ENCODE peak calls at places on chromosomes 12 and 14, in nine cellular contexts. One of them, this sample, is unnamed.

GRCh38 chr12:68745376-68745903 is 536 bp upstream of the SLC35E3 start:
- DNase-seq in H1: no peak
- DNase-seq in A549: no peak
- DNase-seq in adrenal gland: no peak
- DNase-seq in heart right ventricle: no peak
- DNase-seq in left ventricle myocardium inferior: no peak
- DNase-seq in IMR-90: no peak
- DNase-seq in CD8-positive, alpha-beta T cell: no peak
- DNase-seq in cardiac muscle cell: no peak
- DNase-seq in this sample: no peak

GRCh38 chr14:72822946-72823611 is 70.8 kb downstream of the DPF3 start:
- DNase-seq in H1: no peak
- DNase-seq in A549: no peak
- DNase-seq in adrenal gland: no peak
- DNase-seq in heart right ventricle: peak; percentile 78
- DNase-seq in left ventricle myocardium inferior: peak; percentile 58
- DNase-seq in IMR-90: no peak
- DNase-seq in CD8-positive, alpha-beta T cell: no peak
- DNase-seq in cardiac muscle cell: no peak
- DNase-seq in this sample: no peak

GRCh38 chr12:11839093-11839641 is 189.7 kb downstream of the ETV6 start:
- DNase-seq in H1: no peak
- DNase-seq in A549: no peak
- DNase-seq in adrenal gland: no peak
- DNase-seq in heart right ventricle: peak; percentile 57
- DNase-seq in left ventricle myocardium inferior: no peak
- DNase-seq in IMR-90: peak; percentile 61
- DNase-seq in CD8-positive, alpha-beta T cell: no peak
- DNase-seq in cardiac muscle cell: no peak
- DNase-seq in this sample: no peak

GRCh38 chr14:54676822-54677708 is 110.1 kb downstream of the SAMD4A start:
- DNase-seq in H1: peak; percentile 61
- DNase-seq in A549: peak; percentile 64
- DNase-seq in adrenal gland: peak; percentile 76
- DNase-seq in heart right ventricle: peak; percentile 57
- DNase-seq in left ventricle myocardium inferior: no peak
- DNase-seq in IMR-90: peak; percentile 96
- DNase-seq in CD8-positive, alpha-beta T cell: no peak
- DNase-seq in cardiac muscle cell: no peak
- DNase-seq in this sample: no peak

GRCh38 chr12:64998327-64999156 is 122.6 kb downstream of the WIF1 start:
- DNase-seq in H1: no peak
- DNase-seq in A549: no peak
- DNase-seq in adrenal gland: no peak
- DNase-seq in heart right ventricle: no peak
- DNase-seq in left ventricle myocardium inferior: no peak
- DNase-seq in IMR-90: no peak
- DNase-seq in CD8-positive, alpha-beta T cell: no peak
- DNase-seq in cardiac muscle cell: peak; percentile 12
- DNase-seq in this sample: no peak

GRCh38 chr12:99367181-99367580 is 280.4 kb upstream of the GARIN6 start:
- DNase-seq in H1: no peak
- DNase-seq in A549: no peak
- DNase-seq in adrenal gland: no peak
- DNase-seq in heart right ventricle: no peak
- DNase-seq in left ventricle myocardium inferior: no peak
- DNase-seq in IMR-90: no peak
- DNase-seq in CD8-positive, alpha-beta T cell: no peak
- DNase-seq in cardiac muscle cell: peak; percentile 6
- DNase-seq in this sample: no peak

GRCh38 chr12:120663741-120664140 is 23.2 kb upstream of the MLEC start:
- DNase-seq in H1: no peak
- DNase-seq in A549: no peak
- DNase-seq in adrenal gland: peak; percentile 39
- DNase-seq in heart right ventricle: no peak
- DNase-seq in left ventricle myocardium inferior: no peak
- DNase-seq in IMR-90: no peak
- DNase-seq in CD8-positive, alpha-beta T cell: no peak
- DNase-seq in cardiac muscle cell: no peak
- DNase-seq in this sample: no peak

GRCh38 chr12:51156366-51156765 is 16.6 kb downstream of the TFCP2 start:
- DNase-seq in H1: no peak
- DNase-seq in A549: no peak
- DNase-seq in adrenal gland: no peak
- DNase-seq in heart right ventricle: no peak
- DNase-seq in left ventricle myocardium inferior: no peak
- DNase-seq in IMR-90: no peak
- DNase-seq in CD8-positive, alpha-beta T cell: no peak
- DNase-seq in cardiac muscle cell: no peak
- DNase-seq in this sample: no peak

GRCh38 chr14:104223101-104223809 is 84.9 kb downstream of the KIF26A start:
- DNase-seq in H1: no peak
- DNase-seq in A549: no peak
- DNase-seq in adrenal gland: peak; percentile 92
- DNase-seq in heart right ventricle: peak; percentile 34
- DNase-seq in left ventricle myocardium inferior: no peak
- DNase-seq in IMR-90: no peak
- DNase-seq in CD8-positive, alpha-beta T cell: no peak
- DNase-seq in cardiac muscle cell: peak; percentile 60
- DNase-seq in this sample: peak; percentile 67

GRCh38 chr12:129716825-129717224 is 187.0 kb downstream of the TMEM132D start:
- DNase-seq in H1: no peak
- DNase-seq in A549: no peak
- DNase-seq in adrenal gland: no peak
- DNase-seq in heart right ventricle: no peak
- DNase-seq in left ventricle myocardium inferior: no peak
- DNase-seq in IMR-90: no peak
- DNase-seq in CD8-positive, alpha-beta T cell: no peak
- DNase-seq in cardiac muscle cell: no peak
- DNase-seq in this sample: no peak

GRCh38 chr12:118190266-118190665 is 54.3 kb downstream of the PEBP1 start:
- DNase-seq in H1: no peak
- DNase-seq in A549: no peak
- DNase-seq in adrenal gland: peak; percentile 36
- DNase-seq in heart right ventricle: no peak
- DNase-seq in left ventricle myocardium inferior: no peak
- DNase-seq in IMR-90: peak; percentile 30
- DNase-seq in CD8-positive, alpha-beta T cell: no peak
- DNase-seq in cardiac muscle cell: peak; percentile 15
- DNase-seq in this sample: no peak

GRCh38 chr12:52228366-52228765 is 4.7 kb upstream of the KRT7 start:
- DNase-seq in H1: no peak
- DNase-seq in A549: no peak
- DNase-seq in adrenal gland: no peak
- DNase-seq in heart right ventricle: no peak
- DNase-seq in left ventricle myocardium inferior: no peak
- DNase-seq in IMR-90: no peak
- DNase-seq in CD8-positive, alpha-beta T cell: no peak
- DNase-seq in cardiac muscle cell: no peak
- DNase-seq in this sample: no peak

GRCh38 chr12:111255261-111255660 is 113.6 kb downstream of the PHETA1 start:
- DNase-seq in H1: no peak
- DNase-seq in A549: no peak
- DNase-seq in adrenal gland: no peak
- DNase-seq in heart right ventricle: no peak
- DNase-seq in left ventricle myocardium inferior: no peak
- DNase-seq in IMR-90: no peak
- DNase-seq in CD8-positive, alpha-beta T cell: no peak
- DNase-seq in cardiac muscle cell: no peak
- DNase-seq in this sample: no peak

GRCh38 chr14:24430682-24431568 is 1.2 kb downstream of the KHNYN start:
- DNase-seq in H1: no peak
- DNase-seq in A549: no peak
- DNase-seq in adrenal gland: peak; percentile 71
- DNase-seq in heart right ventricle: no peak
- DNase-seq in left ventricle myocardium inferior: no peak
- DNase-seq in IMR-90: peak; percentile 59
- DNase-seq in CD8-positive, alpha-beta T cell: no peak
- DNase-seq in cardiac muscle cell: no peak
- DNase-seq in this sample: peak; percentile 90

GRCh38 chr12:52844386-52844785 is 4.4 kb downstream of the KRT78 start:
- DNase-seq in H1: no peak
- DNase-seq in A549: no peak
- DNase-seq in adrenal gland: no peak
- DNase-seq in heart right ventricle: no peak
- DNase-seq in left ventricle myocardium inferior: no peak
- DNase-seq in IMR-90: no peak
- DNase-seq in CD8-positive, alpha-beta T cell: no peak
- DNase-seq in cardiac muscle cell: no peak
- DNase-seq in this sample: peak; percentile 51

GRCh38 chr12:104615048-104615561 is 158.4 kb downstream of the CHST11 start:
- DNase-seq in H1: no peak
- DNase-seq in A549: no peak
- DNase-seq in adrenal gland: peak; percentile 27
- DNase-seq in heart right ventricle: peak; percentile 16
- DNase-seq in left ventricle myocardium inferior: peak; percentile 53
- DNase-seq in IMR-90: no peak
- DNase-seq in CD8-positive, alpha-beta T cell: no peak
- DNase-seq in cardiac muscle cell: peak; percentile 24
- DNase-seq in this sample: no peak

GRCh38 chr14:76930549-76930948 is 98.0 kb downstream of the IRF2BPL start:
- DNase-seq in H1: no peak
- DNase-seq in A549: no peak
- DNase-seq in adrenal gland: no peak
- DNase-seq in heart right ventricle: no peak
- DNase-seq in left ventricle myocardium inferior: no peak
- DNase-seq in IMR-90: no peak
- DNase-seq in CD8-positive, alpha-beta T cell: no peak
- DNase-seq in cardiac muscle cell: no peak
- DNase-seq in this sample: no peak
- H3K4me1 ChIP-seq in H1: peaks cover 32% of the 10 kb centered on the region
- H3K4me1 ChIP-seq in A549: peaks cover 13% of the 10 kb centered on the region
- H3K4me1 ChIP-seq in adrenal gland: peaks cover 33% of the 10 kb centered on the region
- H3K4me1 ChIP-seq in heart right ventricle: peaks cover 35% of the 10 kb centered on the region
- H3K4me1 ChIP-seq in left ventricle myocardium inferior: peaks cover 33% of the 10 kb centered on the region
- H3K4me1 ChIP-seq in IMR-90: peaks cover 11% of the 10 kb centered on the region
- H3K4me1 ChIP-seq in CD8-positive, alpha-beta T cell: peaks cover 66% of the 10 kb centered on the region
- H3K4me1 ChIP-seq in cardiac muscle cell: peaks cover 11% of the 10 kb centered on the region
- H3K4me1 ChIP-seq in this sample: peaks cover 48% of the 10 kb centered on the region

DNA sequence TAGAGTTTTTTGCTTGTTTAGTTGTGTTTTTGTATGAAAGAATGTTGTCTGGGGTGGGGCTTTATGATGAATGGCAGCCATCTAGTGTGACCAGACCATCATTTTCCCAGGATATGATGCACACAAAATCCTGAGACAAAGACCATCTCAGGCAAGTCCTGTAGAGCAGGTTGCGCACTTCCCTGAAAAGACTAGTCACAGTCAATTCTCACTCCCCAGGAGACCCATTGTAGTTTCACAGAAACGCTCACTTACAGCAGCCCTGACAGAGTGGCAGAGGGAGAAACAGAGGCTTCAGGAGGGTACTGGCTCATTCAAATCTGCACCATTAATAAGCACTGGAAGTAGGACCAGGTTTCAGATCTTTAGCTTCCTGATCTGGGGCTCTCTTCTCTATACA is 183.2 kb downstream of the TMEM117 start:
- DNase-seq in H1: no peak
- DNase-seq in A549: no peak
- DNase-seq in adrenal gland: no peak
- DNase-seq in heart right ventricle: no peak
- DNase-seq in left ventricle myocardium inferior: no peak
- DNase-seq in IMR-90: no peak
- DNase-seq in CD8-positive, alpha-beta T cell: no peak
- DNase-seq in cardiac muscle cell: no peak
- DNase-seq in this sample: no peak
- TF ChIP-seq CTCF in H1: no peak
- TF ChIP-seq CTCF in A549: no peak
- TF ChIP-seq CTCF in adrenal gland: no peak
- TF ChIP-seq CTCF in heart right ventricle: no peak
- TF ChIP-seq CTCF in left ventricle myocardium inferior: no peak
- TF ChIP-seq CTCF in IMR-90: no peak
- TF ChIP-seq CTCF in CD8-positive, alpha-beta T cell: no peak
- TF ChIP-seq CTCF in cardiac muscle cell: no peak
- TF ChIP-seq CTCF in this sample: no peak

DNA sequence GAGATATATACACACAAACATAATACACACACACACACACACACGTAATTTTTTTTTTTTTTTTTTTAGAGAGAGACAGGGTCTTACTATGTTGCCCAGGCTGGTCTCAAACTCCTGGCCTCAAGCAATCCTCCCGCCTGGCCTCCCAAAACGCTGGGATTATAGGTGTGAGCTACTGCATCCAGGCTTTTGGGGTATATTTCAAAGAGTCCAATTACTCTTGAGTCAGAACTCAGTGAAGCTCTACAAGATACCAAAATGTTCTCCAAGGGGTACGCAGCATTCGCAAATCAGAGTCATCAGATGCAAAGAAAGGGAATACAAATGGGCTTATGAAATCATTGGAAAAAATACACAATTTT is 54.0 kb downstream of the PHLDA1 start:
- DNase-seq in H1: no peak
- DNase-seq in A549: no peak
- DNase-seq in adrenal gland: no peak
- DNase-seq in heart right ventricle: no peak
- DNase-seq in left ventricle myocardium inferior: no peak
- DNase-seq in IMR-90: no peak
- DNase-seq in CD8-positive, alpha-beta T cell: no peak
- DNase-seq in cardiac muscle cell: no peak
- DNase-seq in this sample: no peak
- H3K4me1 ChIP-seq in H1: peaks cover 10% of the 10 kb centered on the region
- H3K4me1 ChIP-seq in A549: peaks cover 64% of the 10 kb centered on the region
- H3K4me1 ChIP-seq in adrenal gland: peaks cover 19% of the 10 kb centered on the region
- H3K4me1 ChIP-seq in heart right ventricle: peaks cover 35% of the 10 kb centered on the region
- H3K4me1 ChIP-seq in left ventricle myocardium inferior: peaks cover 39% of the 10 kb centered on the region
- H3K4me1 ChIP-seq in IMR-90: peaks cover 18% of the 10 kb centered on the region
- H3K4me1 ChIP-seq in CD8-positive, alpha-beta T cell: peaks cover 23% of the 10 kb centered on the region
- H3K4me1 ChIP-seq in cardiac muscle cell: peaks cover 10% of the 10 kb centered on the region
- H3K4me1 ChIP-seq in this sample: peaks cover 29% of the 10 kb centered on the region

GRCh38 chr14:56952766-56953473 is 142.6 kb upstream of the OTX2 start:
- DNase-seq in H1: no peak
- DNase-seq in A549: no peak
- DNase-seq in adrenal gland: no peak
- DNase-seq in heart right ventricle: no peak
- DNase-seq in left ventricle myocardium inferior: no peak
- DNase-seq in IMR-90: no peak
- DNase-seq in CD8-positive, alpha-beta T cell: no peak
- DNase-seq in cardiac muscle cell: no peak
- DNase-seq in this sample: no peak

GRCh38 chr14:56959869-56960268 is 149.6 kb upstream of the OTX2 start:
- DNase-seq in H1: no peak
- DNase-seq in A549: no peak
- DNase-seq in adrenal gland: no peak
- DNase-seq in heart right ventricle: no peak
- DNase-seq in left ventricle myocardium inferior: no peak
- DNase-seq in IMR-90: no peak
- DNase-seq in CD8-positive, alpha-beta T cell: no peak
- DNase-seq in cardiac muscle cell: no peak
- DNase-seq in this sample: no peak

GRCh38 chr14:56949828-56950227 is 139.5 kb upstream of the OTX2 start:
- DNase-seq in H1: no peak
- DNase-seq in A549: peak; percentile 5
- DNase-seq in adrenal gland: no peak
- DNase-seq in heart right ventricle: no peak
- DNase-seq in left ventricle myocardium inferior: no peak
- DNase-seq in IMR-90: no peak
- DNase-seq in CD8-positive, alpha-beta T cell: no peak
- DNase-seq in cardiac muscle cell: no peak
- DNase-seq in this sample: no peak

DNA sequence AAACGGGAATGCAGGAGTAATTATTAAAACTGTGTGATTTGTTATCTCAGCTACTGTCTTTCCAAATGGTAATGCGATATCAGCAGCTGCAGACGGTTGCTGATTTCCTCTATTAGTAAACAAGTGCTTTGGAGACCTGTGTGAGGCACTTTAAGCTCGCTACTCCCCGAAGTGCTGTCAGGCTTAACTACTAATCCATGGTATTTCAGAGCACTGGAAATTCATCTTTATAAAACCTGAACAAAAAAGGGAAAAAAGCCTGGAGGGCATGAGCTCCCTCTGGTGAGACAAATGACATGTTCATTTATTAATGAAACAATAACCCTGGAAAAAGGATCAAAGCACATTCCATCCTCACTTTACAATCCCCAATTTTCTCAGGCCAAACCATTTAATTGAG is 143.6 kb upstream of the OTX2 start:
- DNase-seq in H1: no peak
- DNase-seq in A549: no peak
- DNase-seq in adrenal gland: no peak
- DNase-seq in heart right ventricle: no peak
- DNase-seq in left ventricle myocardium inferior: no peak
- DNase-seq in IMR-90: no peak
- DNase-seq in CD8-positive, alpha-beta T cell: no peak
- DNase-seq in cardiac muscle cell: no peak
- DNase-seq in this sample: no peak
- TF ChIP-seq CTCF in H1: no peak
- TF ChIP-seq CTCF in A549: no peak
- TF ChIP-seq CTCF in adrenal gland: no peak
- TF ChIP-seq CTCF in heart right ventricle: no peak
- TF ChIP-seq CTCF in left ventricle myocardium inferior: no peak
- TF ChIP-seq CTCF in IMR-90: no peak
- TF ChIP-seq CTCF in CD8-positive, alpha-beta T cell: no peak
- TF ChIP-seq CTCF in cardiac muscle cell: no peak
- TF ChIP-seq CTCF in this sample: no peak